ENCODE peak calls at places on chromosomes 16 and 17, in ten cellular contexts. One of them, this sample, is unnamed.
A peak's percentile ranks its signal among the peaks of the same experiment; 100 is the strongest.

GRCh38 chr16:9270941-9271340 is 179.5 kb downstream of the HAPSTR1 start:
- DNase-seq in esophagus muscularis mucosa: no peak
- DNase-seq in lower leg skin: no peak
- DNase-seq in A549: no peak
- DNase-seq in adrenal gland: no peak
- DNase-seq in K562: no peak
- DNase-seq in ovary: no peak
- DNase-seq in stomach: no peak
- DNase-seq in heart left ventricle: no peak
- DNase-seq in tibial nerve: no peak
- DNase-seq in this sample: no peak

GRCh38 chr16:78647491-78647890 is 548.0 kb downstream of the WWOX start:
- DNase-seq in esophagus muscularis mucosa: no peak
- DNase-seq in lower leg skin: no peak
- DNase-seq in A549: no peak
- DNase-seq in adrenal gland: no peak
- DNase-seq in K562: no peak
- DNase-seq in ovary: no peak
- DNase-seq in stomach: no peak
- DNase-seq in heart left ventricle: no peak
- DNase-seq in tibial nerve: no peak
- DNase-seq in this sample: no peak

GRCh38 chr17:49597438-49597837 is 21.8 kb downstream of the NXPH3 start:
- DNase-seq in esophagus muscularis mucosa: no peak
- DNase-seq in lower leg skin: no peak
- DNase-seq in A549: no peak
- DNase-seq in adrenal gland: no peak
- DNase-seq in K562: no peak
- DNase-seq in ovary: no peak
- DNase-seq in stomach: no peak
- DNase-seq in heart left ventricle: no peak
- DNase-seq in tibial nerve: no peak
- DNase-seq in this sample: no peak

GRCh38 chr16:48492131-48492530 is 106.9 kb upstream of the SIAH1 start:
- DNase-seq in esophagus muscularis mucosa: no peak
- DNase-seq in lower leg skin: no peak
- DNase-seq in A549: no peak
- DNase-seq in adrenal gland: no peak
- DNase-seq in K562: no peak
- DNase-seq in ovary: no peak
- DNase-seq in stomach: no peak
- DNase-seq in heart left ventricle: no peak
- DNase-seq in tibial nerve: no peak
- DNase-seq in this sample: no peak

GRCh38 chr17:4739122-4740024 is at the start of the genes CXCL16 and ZMYND15:
- DNase-seq in esophagus muscularis mucosa: no peak
- DNase-seq in lower leg skin: no peak
- DNase-seq in A549: peak; percentile 39
- DNase-seq in adrenal gland: peak; percentile 76
- DNase-seq in K562: peak; percentile 79
- DNase-seq in ovary: peak; percentile 74
- DNase-seq in stomach: peak; percentile 82
- DNase-seq in heart left ventricle: peak; percentile 54
- DNase-seq in tibial nerve: no peak
- DNase-seq in this sample: peak; percentile 60

GRCh38 chr17:48526986-48527741 is 3.6 kb downstream of the HOXB1 start:
- DNase-seq in esophagus muscularis mucosa: no peak
- DNase-seq in lower leg skin: no peak
- DNase-seq in A549: no peak
- DNase-seq in adrenal gland: no peak
- DNase-seq in K562: no peak
- DNase-seq in ovary: no peak
- DNase-seq in stomach: no peak
- DNase-seq in heart left ventricle: no peak
- DNase-seq in tibial nerve: no peak
- DNase-seq in this sample: no peak

GRCh38 chr16:88886915-88887521 is 20.6 kb upstream of the PABPN1L start:
- DNase-seq in esophagus muscularis mucosa: peak; percentile 94
- DNase-seq in lower leg skin: no peak
- DNase-seq in A549: no peak
- DNase-seq in adrenal gland: no peak
- DNase-seq in K562: no peak
- DNase-seq in ovary: peak; percentile 80
- DNase-seq in stomach: peak; percentile 47
- DNase-seq in heart left ventricle: peak; percentile 94
- DNase-seq in tibial nerve: peak; percentile 24
- DNase-seq in this sample: no peak

GRCh38 chr16:17555176-17555575 is 84.4 kb upstream of the XYLT1 start:
- DNase-seq in esophagus muscularis mucosa: no peak
- DNase-seq in lower leg skin: no peak
- DNase-seq in A549: no peak
- DNase-seq in adrenal gland: no peak
- DNase-seq in K562: no peak
- DNase-seq in ovary: no peak
- DNase-seq in stomach: no peak
- DNase-seq in heart left ventricle: no peak
- DNase-seq in tibial nerve: no peak
- DNase-seq in this sample: no peak

GRCh38 chr17:17181666-17182600 is 24.2 kb downstream of the PLD6 start:
- DNase-seq in esophagus muscularis mucosa: no peak
- DNase-seq in lower leg skin: no peak
- DNase-seq in A549: no peak
- DNase-seq in adrenal gland: no peak
- DNase-seq in K562: no peak
- DNase-seq in ovary: no peak
- DNase-seq in stomach: no peak
- DNase-seq in heart left ventricle: no peak
- DNase-seq in tibial nerve: no peak
- DNase-seq in this sample: no peak

DNA sequence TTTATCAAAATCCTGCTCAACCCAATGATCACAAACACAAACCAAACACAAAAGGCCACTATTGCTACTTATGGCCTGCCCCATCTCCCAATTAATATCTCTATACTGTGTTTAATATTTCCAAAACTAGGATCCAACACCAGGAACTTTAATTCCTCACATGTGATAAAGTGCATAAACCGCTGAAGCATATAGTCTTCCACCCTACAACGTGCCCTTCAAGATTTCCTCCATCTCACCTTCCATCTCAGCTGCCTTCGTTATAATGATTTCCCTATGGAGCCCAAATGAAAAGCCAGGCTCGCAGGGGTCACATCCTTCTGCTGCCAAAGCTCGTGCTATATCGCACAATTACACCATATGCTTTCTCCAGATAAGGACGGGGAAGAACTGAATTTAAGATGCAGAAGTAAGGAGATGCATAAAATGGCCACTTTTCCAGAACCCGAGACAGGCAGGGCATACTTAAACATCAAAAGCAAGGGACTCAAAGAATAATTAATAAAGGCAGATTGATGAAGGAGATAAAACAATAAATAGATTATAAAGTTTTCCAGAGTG is 1.8 kb downstream of the MYH10 start:
- DNase-seq in esophagus muscularis mucosa: no peak
- DNase-seq in lower leg skin: no peak
- DNase-seq in A549: no peak
- DNase-seq in adrenal gland: no peak
- DNase-seq in K562: peak; percentile 16
- DNase-seq in ovary: no peak
- DNase-seq in stomach: no peak
- DNase-seq in heart left ventricle: no peak
- DNase-seq in tibial nerve: no peak
- DNase-seq in this sample: no peak
- TF ChIP-seq POLR2A in esophagus muscularis mucosa: no peak
- TF ChIP-seq POLR2A in lower leg skin: no peak
- TF ChIP-seq POLR2A in A549: no peak
- TF ChIP-seq POLR2A in adrenal gland: no peak
- TF ChIP-seq POLR2A in K562: no peak
- TF ChIP-seq POLR2A in ovary: no peak
- TF ChIP-seq POLR2A in stomach: no peak
- TF ChIP-seq POLR2A in heart left ventricle: no peak
- TF ChIP-seq POLR2A in tibial nerve: no peak
- TF ChIP-seq POLR2A in this sample: no peak

DNA sequence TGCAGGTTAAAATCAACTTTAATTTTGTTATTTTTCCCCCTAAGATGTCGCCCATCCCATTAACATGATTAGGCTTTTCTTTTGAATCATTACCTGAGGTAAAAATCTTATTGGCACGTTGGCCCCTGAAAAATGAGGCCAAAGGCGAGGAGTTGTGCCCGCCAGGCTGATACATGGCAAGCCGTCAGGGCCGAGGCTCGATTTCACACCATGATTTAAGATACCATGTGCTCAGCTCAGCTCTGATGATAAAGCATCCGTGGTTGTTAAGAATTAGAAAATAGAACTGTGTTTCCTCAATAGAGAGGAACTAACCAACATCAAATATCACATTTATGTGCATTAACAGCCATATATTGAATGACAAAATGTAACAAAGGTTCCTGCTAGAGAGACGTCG is 972.9 kb upstream of the SOX9 start:
- DNase-seq in esophagus muscularis mucosa: no peak
- DNase-seq in lower leg skin: no peak
- DNase-seq in A549: no peak
- DNase-seq in adrenal gland: no peak
- DNase-seq in K562: no peak
- DNase-seq in ovary: no peak
- DNase-seq in stomach: no peak
- DNase-seq in heart left ventricle: no peak
- DNase-seq in tibial nerve: no peak
- DNase-seq in this sample: no peak
- TF ChIP-seq POLR2A in esophagus muscularis mucosa: no peak
- TF ChIP-seq POLR2A in lower leg skin: no peak
- TF ChIP-seq POLR2A in A549: no peak
- TF ChIP-seq POLR2A in adrenal gland: no peak
- TF ChIP-seq POLR2A in K562: no peak
- TF ChIP-seq POLR2A in ovary: no peak
- TF ChIP-seq POLR2A in stomach: no peak
- TF ChIP-seq POLR2A in heart left ventricle: no peak
- TF ChIP-seq POLR2A in tibial nerve: no peak
- TF ChIP-seq POLR2A in this sample: no peak

GRCh38 chr16:86577314-86577971 is 906 bp upstream of the FOXL1 start:
- DNase-seq in esophagus muscularis mucosa: no peak
- DNase-seq in lower leg skin: no peak
- DNase-seq in A549: no peak
- DNase-seq in adrenal gland: no peak
- DNase-seq in K562: no peak
- DNase-seq in ovary: no peak
- DNase-seq in stomach: no peak
- DNase-seq in heart left ventricle: no peak
- DNase-seq in tibial nerve: no peak
- DNase-seq in this sample: no peak

GRCh38 chr16:86575095-86575685 is 3.2 kb upstream of the FOXL1 start:
- DNase-seq in esophagus muscularis mucosa: no peak
- DNase-seq in lower leg skin: no peak
- DNase-seq in A549: no peak
- DNase-seq in adrenal gland: no peak
- DNase-seq in K562: no peak
- DNase-seq in ovary: no peak
- DNase-seq in stomach: no peak
- DNase-seq in heart left ventricle: no peak
- DNase-seq in tibial nerve: no peak
- DNase-seq in this sample: no peak

GRCh38 chr16:86574646-86575045 is 3.7 kb upstream of the FOXL1 start:
- DNase-seq in esophagus muscularis mucosa: no peak
- DNase-seq in lower leg skin: no peak
- DNase-seq in A549: no peak
- DNase-seq in adrenal gland: no peak
- DNase-seq in K562: no peak
- DNase-seq in ovary: no peak
- DNase-seq in stomach: no peak
- DNase-seq in heart left ventricle: no peak
- DNase-seq in tibial nerve: no peak
- DNase-seq in this sample: no peak

GRCh38 chr16:86576591-86577313 is 1.6 kb upstream of the FOXL1 start:
- DNase-seq in esophagus muscularis mucosa: no peak
- DNase-seq in lower leg skin: no peak
- DNase-seq in A549: no peak
- DNase-seq in adrenal gland: no peak
- DNase-seq in K562: peak; percentile 27
- DNase-seq in ovary: no peak
- DNase-seq in stomach: no peak
- DNase-seq in heart left ventricle: no peak
- DNase-seq in tibial nerve: no peak
- DNase-seq in this sample: no peak

GRCh38 chr16:86575754-86576557 is 2.4 kb upstream of the FOXL1 start:
- DNase-seq in esophagus muscularis mucosa: no peak
- DNase-seq in lower leg skin: no peak
- DNase-seq in A549: peak; percentile 76
- DNase-seq in adrenal gland: peak; percentile 70
- DNase-seq in K562: peak; percentile 94
- DNase-seq in ovary: no peak
- DNase-seq in stomach: peak; percentile 55
- DNase-seq in heart left ventricle: peak; percentile 80
- DNase-seq in tibial nerve: peak; percentile 90
- DNase-seq in this sample: peak; percentile 100
- TF ChIP-seq POLR2A in esophagus muscularis mucosa: no peak
- TF ChIP-seq POLR2A in lower leg skin: no peak
- TF ChIP-seq POLR2A in A549: peak; percentile 33
- TF ChIP-seq POLR2A in adrenal gland: no peak
- TF ChIP-seq POLR2A in K562: no peak
- TF ChIP-seq POLR2A in ovary: no peak
- TF ChIP-seq POLR2A in stomach: no peak
- TF ChIP-seq POLR2A in heart left ventricle: peak; percentile 71
- TF ChIP-seq POLR2A in tibial nerve: peak; percentile 80
- TF ChIP-seq POLR2A in this sample: peak; percentile 88

GRCh38 chr17:27333410-27333980 is 39.6 kb downstream of the WSB1 start:
- DNase-seq in esophagus muscularis mucosa: no peak
- DNase-seq in lower leg skin: no peak
- DNase-seq in A549: no peak
- DNase-seq in adrenal gland: no peak
- DNase-seq in K562: no peak
- DNase-seq in ovary: no peak
- DNase-seq in stomach: no peak
- DNase-seq in heart left ventricle: no peak
- DNase-seq in tibial nerve: no peak
- DNase-seq in this sample: no peak

GRCh38 chr17:27336217-27336616 is 42.3 kb downstream of the WSB1 start:
- DNase-seq in esophagus muscularis mucosa: no peak
- DNase-seq in lower leg skin: no peak
- DNase-seq in A549: no peak
- DNase-seq in adrenal gland: no peak
- DNase-seq in K562: no peak
- DNase-seq in ovary: no peak
- DNase-seq in stomach: no peak
- DNase-seq in heart left ventricle: no peak
- DNase-seq in tibial nerve: no peak
- DNase-seq in this sample: no peak

GRCh38 chr17:27329146-27329805 is 35.4 kb downstream of the WSB1 start:
- DNase-seq in esophagus muscularis mucosa: no peak
- DNase-seq in lower leg skin: no peak
- DNase-seq in A549: no peak
- DNase-seq in adrenal gland: no peak
- DNase-seq in K562: no peak
- DNase-seq in ovary: no peak
- DNase-seq in stomach: no peak
- DNase-seq in heart left ventricle: no peak
- DNase-seq in tibial nerve: no peak
- DNase-seq in this sample: no peak

GRCh38 chr17:27332052-27332403 is 38.1 kb downstream of the WSB1 start:
- DNase-seq in esophagus muscularis mucosa: no peak
- DNase-seq in lower leg skin: no peak
- DNase-seq in A549: no peak
- DNase-seq in adrenal gland: no peak
- DNase-seq in K562: no peak
- DNase-seq in ovary: no peak
- DNase-seq in stomach: no peak
- DNase-seq in heart left ventricle: no peak
- DNase-seq in tibial nerve: no peak
- DNase-seq in this sample: no peak

GRCh38 chr17:27332485-27333409 is 38.8 kb downstream of the WSB1 start:
- DNase-seq in esophagus muscularis mucosa: peak; percentile 98
- DNase-seq in lower leg skin: peak; percentile 96
- DNase-seq in A549: peak; percentile 99
- DNase-seq in adrenal gland: peak; percentile 99
- DNase-seq in K562: peak; percentile 93
- DNase-seq in ovary: peak; percentile 97
- DNase-seq in stomach: peak; percentile 97
- DNase-seq in heart left ventricle: peak; percentile 100
- DNase-seq in tibial nerve: peak; percentile 95
- DNase-seq in this sample: peak; percentile 92
- TF ChIP-seq POLR2A in esophagus muscularis mucosa: no peak
- TF ChIP-seq POLR2A in lower leg skin: no peak
- TF ChIP-seq POLR2A in A549: peak; percentile 16
- TF ChIP-seq POLR2A in adrenal gland: peak; percentile 31
- TF ChIP-seq POLR2A in K562: peak; percentile 72
- TF ChIP-seq POLR2A in ovary: peak; percentile 22
- TF ChIP-seq POLR2A in stomach: no peak
- TF ChIP-seq POLR2A in heart left ventricle: peak; percentile 48
- TF ChIP-seq POLR2A in tibial nerve: peak; percentile 55
- TF ChIP-seq POLR2A in this sample: peak; percentile 30